ENCODE peak calls at places on chromosomes 12 and 14, in ten cellular contexts. One of them, this sample, is unnamed.

GRCh38 chr12:42575717-42576116 is 13.8 kb downstream of the PRICKLE1 start:
- DNase-seq in A549: no peak
- DNase-seq in sigmoid colon: no peak
- DNase-seq in HepG2: no peak
- DNase-seq in ovary: no peak
- DNase-seq in tibial nerve: no peak
- DNase-seq in H1: no peak
- DNase-seq in GM12878: no peak
- DNase-seq in transverse colon: no peak
- DNase-seq in K562: no peak
- DNase-seq in this sample: no peak

GRCh38 chr14:32109676-32110075 is 32.6 kb downstream of the ARHGAP5 start:
- DNase-seq in A549: no peak
- DNase-seq in sigmoid colon: no peak
- DNase-seq in HepG2: no peak
- DNase-seq in ovary: no peak
- DNase-seq in tibial nerve: no peak
- DNase-seq in H1: no peak
- DNase-seq in GM12878: no peak
- DNase-seq in transverse colon: no peak
- DNase-seq in K562: no peak
- DNase-seq in this sample: no peak

GRCh38 chr12:107732365-107732764 is 28.6 kb downstream of the PRDM4 start:
- DNase-seq in A549: no peak
- DNase-seq in sigmoid colon: no peak
- DNase-seq in HepG2: no peak
- DNase-seq in ovary: no peak
- DNase-seq in tibial nerve: no peak
- DNase-seq in H1: no peak
- DNase-seq in GM12878: no peak
- DNase-seq in transverse colon: no peak
- DNase-seq in K562: no peak
- DNase-seq in this sample: no peak

GRCh38 chr12:131682511-131682895 is 28.4 kb upstream of the SFSWAP start:
- DNase-seq in A549: no peak
- DNase-seq in sigmoid colon: no peak
- DNase-seq in HepG2: no peak
- DNase-seq in ovary: no peak
- DNase-seq in tibial nerve: no peak
- DNase-seq in H1: no peak
- DNase-seq in GM12878: no peak
- DNase-seq in transverse colon: no peak
- DNase-seq in K562: no peak
- DNase-seq in this sample: no peak

GRCh38 chr12:44287545-44287944 is 451.7 kb downstream of the TMEM117 start:
- DNase-seq in A549: no peak
- DNase-seq in sigmoid colon: no peak
- DNase-seq in HepG2: no peak
- DNase-seq in ovary: no peak
- DNase-seq in tibial nerve: no peak
- DNase-seq in H1: no peak
- DNase-seq in GM12878: no peak
- DNase-seq in transverse colon: no peak
- DNase-seq in K562: no peak
- DNase-seq in this sample: no peak

GRCh38 chr14:93073833-93074769 is 41.6 kb downstream of the ITPK1 start:
- DNase-seq in A549: no peak
- DNase-seq in sigmoid colon: no peak
- DNase-seq in HepG2: peak
- DNase-seq in ovary: no peak
- DNase-seq in tibial nerve: peak
- DNase-seq in H1: no peak
- DNase-seq in GM12878: no peak
- DNase-seq in transverse colon: no peak
- DNase-seq in K562: no peak
- DNase-seq in this sample: no peak

GRCh38 chr14:42140831-42141279 is 534.2 kb downstream of the LRFN5 start:
- DNase-seq in A549: peak
- DNase-seq in sigmoid colon: no peak
- DNase-seq in HepG2: no peak
- DNase-seq in ovary: no peak
- DNase-seq in tibial nerve: no peak
- DNase-seq in H1: no peak
- DNase-seq in GM12878: no peak
- DNase-seq in transverse colon: no peak
- DNase-seq in K562: no peak
- DNase-seq in this sample: no peak

GRCh38 chr14:93105362-93105761 is 10.4 kb downstream of the ITPK1 start:
- DNase-seq in A549: no peak
- DNase-seq in sigmoid colon: no peak
- DNase-seq in HepG2: no peak
- DNase-seq in ovary: no peak
- DNase-seq in tibial nerve: no peak
- DNase-seq in H1: no peak
- DNase-seq in GM12878: no peak
- DNase-seq in transverse colon: peak
- DNase-seq in K562: no peak
- DNase-seq in this sample: peak

GRCh38 chr14:76867536-76868452 is 41.6 kb downstream of the LRRC74A start:
- DNase-seq in A549: no peak
- DNase-seq in sigmoid colon: no peak
- DNase-seq in HepG2: no peak
- DNase-seq in ovary: no peak
- DNase-seq in tibial nerve: no peak
- DNase-seq in H1: no peak
- DNase-seq in GM12878: no peak
- DNase-seq in transverse colon: peak
- DNase-seq in K562: no peak
- DNase-seq in this sample: peak

GRCh38 chr12:92059976-92060375 is 85.7 kb downstream of the BTG1 start:
- DNase-seq in A549: no peak
- DNase-seq in sigmoid colon: no peak
- DNase-seq in HepG2: no peak
- DNase-seq in ovary: no peak
- DNase-seq in tibial nerve: no peak
- DNase-seq in H1: no peak
- DNase-seq in GM12878: no peak
- DNase-seq in transverse colon: no peak
- DNase-seq in K562: no peak
- DNase-seq in this sample: no peak

GRCh38 chr14:65462411-65462810 is 49.9 kb downstream of the FUT8 start:
- DNase-seq in A549: no peak
- DNase-seq in sigmoid colon: no peak
- DNase-seq in HepG2: no peak
- DNase-seq in ovary: no peak
- DNase-seq in tibial nerve: no peak
- DNase-seq in H1: no peak
- DNase-seq in GM12878: peak
- DNase-seq in transverse colon: no peak
- DNase-seq in K562: no peak
- DNase-seq in this sample: no peak

GRCh38 chr14:88612981-88613380 is 50.1 kb downstream of the ZC3H14 start:
- DNase-seq in A549: no peak
- DNase-seq in sigmoid colon: no peak
- DNase-seq in HepG2: no peak
- DNase-seq in ovary: no peak
- DNase-seq in tibial nerve: no peak
- DNase-seq in H1: no peak
- DNase-seq in GM12878: no peak
- DNase-seq in transverse colon: no peak
- DNase-seq in K562: no peak
- DNase-seq in this sample: no peak

GRCh38 chr14:96221109-96221650 is 16.5 kb downstream of the BDKRB2 start:
- DNase-seq in A549: no peak
- DNase-seq in sigmoid colon: no peak
- DNase-seq in HepG2: no peak
- DNase-seq in ovary: no peak
- DNase-seq in tibial nerve: no peak
- DNase-seq in H1: no peak
- DNase-seq in GM12878: no peak
- DNase-seq in transverse colon: no peak
- DNase-seq in K562: no peak
- DNase-seq in this sample: no peak

GRCh38 chr14:45254771-45255170 is 1.8 kb upstream of the MIS18BP1 start:
- DNase-seq in A549: no peak
- DNase-seq in sigmoid colon: no peak
- DNase-seq in HepG2: no peak
- DNase-seq in ovary: no peak
- DNase-seq in tibial nerve: no peak
- DNase-seq in H1: no peak
- DNase-seq in GM12878: no peak
- DNase-seq in transverse colon: no peak
- DNase-seq in K562: no peak
- DNase-seq in this sample: no peak
- TF ChIP-seq EP300 in A549: no peak
- TF ChIP-seq EP300 in sigmoid colon: no peak
- TF ChIP-seq EP300 in HepG2: no peak
- TF ChIP-seq EP300 in ovary: no peak
- TF ChIP-seq EP300 in tibial nerve: no peak
- TF ChIP-seq EP300 in H1: no peak
- TF ChIP-seq EP300 in GM12878: no peak
- TF ChIP-seq EP300 in transverse colon: no peak
- TF ChIP-seq EP300 in K562: no peak
- TF ChIP-seq EP300 in this sample: no peak

GRCh38 chr12:122856999-122857671 is 21.9 kb downstream of the HIP1R start:
- DNase-seq in A549: no peak
- DNase-seq in sigmoid colon: no peak
- DNase-seq in HepG2: peak
- DNase-seq in ovary: no peak
- DNase-seq in tibial nerve: no peak
- DNase-seq in H1: no peak
- DNase-seq in GM12878: no peak
- DNase-seq in transverse colon: no peak
- DNase-seq in K562: no peak
- DNase-seq in this sample: no peak
- TF ChIP-seq EP300 in A549: no peak
- TF ChIP-seq EP300 in sigmoid colon: no peak
- TF ChIP-seq EP300 in HepG2: no peak
- TF ChIP-seq EP300 in ovary: no peak
- TF ChIP-seq EP300 in tibial nerve: no peak
- TF ChIP-seq EP300 in H1: no peak
- TF ChIP-seq EP300 in GM12878: no peak
- TF ChIP-seq EP300 in transverse colon: no peak
- TF ChIP-seq EP300 in K562: no peak
- TF ChIP-seq EP300 in this sample: no peak

DNA sequence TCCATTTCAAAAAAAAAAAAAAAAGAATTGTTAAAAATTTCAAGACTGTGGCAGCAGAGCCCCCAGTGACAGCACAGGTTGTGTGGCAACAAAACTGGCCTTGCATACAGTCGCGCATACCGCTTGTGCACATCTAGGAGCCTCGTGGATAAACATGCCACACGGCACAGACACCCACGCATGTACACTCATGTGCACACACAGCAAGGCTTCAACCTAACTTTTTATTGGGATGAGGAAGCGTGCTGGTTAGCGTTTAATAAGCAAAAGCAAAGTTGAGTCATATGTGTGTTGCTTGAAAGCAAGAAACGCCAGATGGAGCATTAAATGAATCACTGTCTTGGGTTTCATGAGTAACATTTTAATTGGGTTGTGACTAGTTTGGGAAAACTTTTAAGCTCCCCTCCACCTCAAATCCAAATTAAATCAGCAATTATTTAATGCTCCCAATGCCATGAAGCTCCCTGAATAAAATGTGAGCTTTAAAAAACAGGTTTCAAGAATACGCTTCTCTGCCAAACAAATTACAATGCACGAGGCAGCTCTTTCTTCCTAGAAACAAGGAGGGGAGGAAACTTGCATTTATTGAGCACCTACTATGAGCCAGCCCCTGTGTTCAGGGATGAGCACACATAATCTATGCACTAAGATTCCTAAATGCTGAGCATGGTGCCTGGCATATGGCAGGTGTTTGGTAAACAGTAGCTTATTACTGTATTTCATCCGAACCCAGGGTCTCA is 35.7 kb upstream of the EML1 start:
- DNase-seq in A549: peak
- DNase-seq in sigmoid colon: peak
- DNase-seq in HepG2: no peak
- DNase-seq in ovary: no peak
- DNase-seq in tibial nerve: no peak
- DNase-seq in H1: no peak
- DNase-seq in GM12878: no peak
- DNase-seq in transverse colon: no peak
- DNase-seq in K562: no peak
- DNase-seq in this sample: no peak
- TF ChIP-seq EP300 in A549: peak
- TF ChIP-seq EP300 in sigmoid colon: no peak
- TF ChIP-seq EP300 in HepG2: no peak
- TF ChIP-seq EP300 in ovary: no peak
- TF ChIP-seq EP300 in tibial nerve: no peak
- TF ChIP-seq EP300 in H1: no peak
- TF ChIP-seq EP300 in GM12878: no peak
- TF ChIP-seq EP300 in transverse colon: no peak
- TF ChIP-seq EP300 in K562: no peak
- TF ChIP-seq EP300 in this sample: no peak

GRCh38 chr14:103330536-103330935 is 3.5 kb upstream of the EIF5 start:
- DNase-seq in A549: no peak
- DNase-seq in sigmoid colon: no peak
- DNase-seq in HepG2: no peak
- DNase-seq in ovary: no peak
- DNase-seq in tibial nerve: no peak
- DNase-seq in H1: no peak
- DNase-seq in GM12878: no peak
- DNase-seq in transverse colon: no peak
- DNase-seq in K562: no peak
- DNase-seq in this sample: no peak

GRCh38 chr14:103333754-103334643 is at the start of gene EIF5:
- DNase-seq in A549: peak
- DNase-seq in sigmoid colon: peak
- DNase-seq in HepG2: peak
- DNase-seq in ovary: peak
- DNase-seq in tibial nerve: peak
- DNase-seq in H1: peak
- DNase-seq in GM12878: peak
- DNase-seq in transverse colon: peak
- DNase-seq in K562: peak
- DNase-seq in this sample: peak

GRCh38 chr14:103334644-103335603 is 887 bp downstream of the EIF5 start:
- DNase-seq in A549: no peak
- DNase-seq in sigmoid colon: peak
- DNase-seq in HepG2: peak
- DNase-seq in ovary: peak
- DNase-seq in tibial nerve: peak
- DNase-seq in H1: no peak
- DNase-seq in GM12878: no peak
- DNase-seq in transverse colon: peak
- DNase-seq in K562: peak
- DNase-seq in this sample: peak

GRCh38 chr14:103329421-103330347 is 4.4 kb upstream of the EIF5 start:
- DNase-seq in A549: peak
- DNase-seq in sigmoid colon: no peak
- DNase-seq in HepG2: peak
- DNase-seq in ovary: peak
- DNase-seq in tibial nerve: peak
- DNase-seq in H1: no peak
- DNase-seq in GM12878: no peak
- DNase-seq in transverse colon: peak
- DNase-seq in K562: peak
- DNase-seq in this sample: peak

GRCh38 chr14:103332143-103332919 is 1.7 kb upstream of the EIF5 start:
- DNase-seq in A549: no peak
- DNase-seq in sigmoid colon: no peak
- DNase-seq in HepG2: no peak
- DNase-seq in ovary: peak
- DNase-seq in tibial nerve: no peak
- DNase-seq in H1: no peak
- DNase-seq in GM12878: no peak
- DNase-seq in transverse colon: no peak
- DNase-seq in K562: peak
- DNase-seq in this sample: no peak
- TF ChIP-seq EP300 in A549: no peak
- TF ChIP-seq EP300 in sigmoid colon: no peak
- TF ChIP-seq EP300 in HepG2: no peak
- TF ChIP-seq EP300 in ovary: no peak
- TF ChIP-seq EP300 in tibial nerve: no peak
- TF ChIP-seq EP300 in H1: no peak
- TF ChIP-seq EP300 in GM12878: no peak
- TF ChIP-seq EP300 in transverse colon: no peak
- TF ChIP-seq EP300 in K562: no peak
- TF ChIP-seq EP300 in this sample: no peak

This sample was measured in stomach.